ENCODE peak calls at places on chromosomes 3 and 15, in four cellular contexts. C is HCT116; M is stimulated activated CD8-positive, alpha-beta memory T cell treated with anti-CD3 and anti-CD28 coated beads, Interleukin-15, amount 100 ng/mL, for 24 hours; Q is T-helper 9 cell. D is an unnamed sample.

GRCh38 chr3:195818301-195818700 is 6.6 kb upstream of the MUC4 start:
- DNase-seq in C (no peak), M (no peak), Q (no peak), D (no peak)

GRCh38 chr3:197423376-197423775 is 125.0 kb upstream of the DLG1 start:
- DNase-seq in C (no peak), M (no peak), Q (no peak), D (no peak)

GRCh38 chr15:88234711-88235110 is 21.8 kb downstream of the NTRK3 start:
- DNase-seq in C (no peak), M (no peak), Q (no peak), D (no peak)

GRCh38 chr15:79160211-79160610 is 69.6 kb upstream of the RASGRF1 start:
- DNase-seq in C (no peak), M (no peak), Q (no peak), D (no peak)

GRCh38 chr3:42052867-42053351 is 38.2 kb upstream of the TRAK1 start:
- DNase-seq in C (no peak), M (no peak), Q (no peak), D (no peak)

GRCh38 chr15:73052679-73053397 is 575 bp downstream of the NEO1 start:
- DNase-seq in C (peak), M (peak), Q (peak), D (peak)

GRCh38 chr3:51681453-51681852 is 10.4 kb downstream of the TEX264 start:
- DNase-seq in C (no peak), M (no peak), Q (peak), D (no peak)

GRCh38 chr15:47514251-47514652 is 203.1 kb upstream of the SEMA6D start:
- DNase-seq in C (no peak), M (no peak), Q (no peak), D (no peak)

GRCh38 chr3:135918600-135918999 is 46.9 kb upstream of the PPP2R3A start:
- DNase-seq in C (peak), M (no peak), Q (no peak), D (no peak)

GRCh38 chr3:140186421-140186920 is 251.5 kb downstream of the CLSTN2 start:
- DNase-seq in C (no peak), M (no peak), Q (no peak), D (no peak)

GRCh38 chr3:117019082-117019713 is 309.6 kb downstream of the TUSC7 start:
- DNase-seq in C (no peak), M (no peak), Q (no peak), D (peak)

GRCh38 chr3:141410861-141411771 is 42.8 kb downstream of the ZBTB38 start:
- DNase-seq in C (no peak), M (no peak), Q (no peak), D (no peak)

GRCh38 chr3:100975714-100976113 is 17.5 kb downstream of the ABI3BP start:
- DNase-seq in C (no peak), M (no peak), Q (no peak), D (no peak)

GRCh38 chr15:89197503-89197971 is 23.8 kb downstream of the RLBP1 start:
- DNase-seq in C (peak), M (no peak), Q (no peak), D (no peak)

GRCh38 chr3:52387481-52387880 is 57.4 kb downstream of the SEMA3G start:
- DNase-seq in C (no peak), M (no peak), Q (no peak), D (no peak)

GRCh38 chr3:183491109-183491922 is 62.9 kb upstream of the MCF2L2 start:
- DNase-seq in C (no peak), M (no peak), Q (no peak), D (no peak)

GRCh38 chr15:22979699-22980188 is 424 bp downstream of the CYFIP1 start:
- DNase-seq in C (no peak), M (no peak), Q (no peak), D (peak)

GRCh38 chr15:58616171-58616570 is 133.3 kb downstream of the ADAM10 start:
- DNase-seq in C (no peak), M (no peak), Q (no peak), D (no peak)

GRCh38 chr3:169495569-169495968 is 167.9 kb downstream of the MECOM start:
- DNase-seq in C (no peak), M (no peak), Q (no peak), D (no peak)

GRCh38 chr3:123284399-123285010 is 82.8 kb downstream of the SEC22A start:
- DNase-seq in C (no peak), M (no peak), Q (no peak), D (no peak)

GRCh38 chr15:101489236-101489632 is 273 bp downstream of the PCSK6 start:
- DNase-seq in C (peak), M (no peak), Q (no peak), D (peak)

GRCh38 chr3:88090681-88091080 is 31.6 kb downstream of the ZNF654 start:
- DNase-seq in C (no peak), M (no peak), Q (no peak), D (no peak)

GRCh38 chr3:31610700-31611275 is 78.1 kb downstream of the STT3B start:
- DNase-seq in C (peak), M (no peak), Q (no peak), D (no peak)

GRCh38 chr15:67820992-67821783 is 4.1 kb upstream of the SKOR1 start:
- DNase-seq in C (no peak), M (no peak), Q (no peak), D (peak)

GRCh38 chr3:193767353-193768068 is 174.5 kb downstream of the OPA1 start:
- DNase-seq in C (no peak), M (no peak), Q (no peak), D (peak)

GRCh38 chr15:70277556-70277955 is 179.8 kb upstream of the TLE3 start:
- DNase-seq in C (no peak), M (no peak), Q (no peak), D (no peak)

GRCh38 chr3:43190682-43191081 is 84.8 kb upstream of the POMGNT2 start:
- DNase-seq in C (no peak), M (no peak), Q (no peak), D (no peak)

GRCh38 chr3:183733553-183733952 is 36.0 kb downstream of the YEATS2 start:
- DNase-seq in C (no peak), M (no peak), Q (no peak), D (no peak)